ENCODE peak calls at places on chromosomes 7 and 10, in five cellular contexts. M is transverse colon, R is HepG2, S is upper lobe of left lung, O is ovary. Q is an unnamed sample.

GRCh38 chr10:3672220-3672619 is 112.8 kb downstream of the KLF6 start:
- DNase-seq in M (no peak), R (no peak), S (no peak), O (no peak), Q (no peak)

GRCh38 chr10:111725035-111725434 is 458.5 kb downstream of the GPAM start:
- DNase-seq in M (no peak), R (no peak), S (no peak), O (no peak), Q (no peak)

GRCh38 chr7:74106846-74107245 is 23.2 kb downstream of the LIMK1 start:
- DNase-seq in M (no peak), R (no peak), S (peak), O (no peak), Q (no peak)

GRCh38 chr7:50367098-50367497 is 62.6 kb downstream of the IKZF1 start:
- DNase-seq in M (no peak), R (no peak), S (no peak), O (no peak), Q (no peak)

GRCh38 chr10:117360994-117361667 is 14.1 kb downstream of the PDZD8 start:
- DNase-seq in M (no peak), R (peak), S (no peak), O (no peak), Q (no peak)

GRCh38 chr10:69972951-69973350 is 79.7 kb upstream of the MACROH2A2 start:
- DNase-seq in M (no peak), R (no peak), S (no peak), O (no peak), Q (no peak)

GRCh38 chr10:32207544-32207943 is 139.4 kb downstream of the EPC1 start:
- DNase-seq in M (peak), R (peak), S (no peak), O (no peak), Q (peak)

GRCh38 chr10:17923728-17924127 is 28.0 kb upstream of the SLC39A12 start:
- DNase-seq in M (peak), R (no peak), S (no peak), O (no peak), Q (no peak)

GRCh38 chr7:114921636-114922150 is at the start of gene MDFIC:
- DNase-seq in M (peak), R (no peak), S (peak), O (peak), Q (no peak)

GRCh38 chr10:86632009-86632800 is 22.1 kb upstream of the OPN4 start:
- DNase-seq in M (peak), R (no peak), S (peak), O (peak), Q (peak)

GRCh38 chr7:106916689-106917088 is 51.6 kb downstream of the PIK3CG start:
- DNase-seq in M (no peak), R (no peak), S (no peak), O (no peak), Q (no peak)

GRCh38 chr7:101618916-101619315 is 10.2 kb downstream of the MYL10 start:
- DNase-seq in M (no peak), R (no peak), S (peak), O (no peak), Q (no peak)

GRCh38 chr10:104264783-104265182 is 4.2 kb upstream of the GSTO2 start:
- DNase-seq in M (no peak), R (no peak), S (no peak), O (no peak), Q (no peak)

GRCh38 chr10:104267721-104268690 is 978 bp upstream of the GSTO2 start:
- DNase-seq in M (no peak), R (no peak), S (peak), O (no peak), Q (no peak)

GRCh38 chr10:104273291-104273690 is 4.3 kb downstream of the GSTO2 start:
- DNase-seq in M (no peak), R (no peak), S (no peak), O (no peak), Q (no peak)

GRCh38 chr10:104273899-104274575 is 5.1 kb downstream of the GSTO2 start:
- DNase-seq in M (no peak), R (no peak), S (no peak), O (no peak), Q (no peak)

GRCh38 chr10:104268691-104269645 is at the start of gene GSTO2:
- DNase-seq in M (peak), R (no peak), S (peak), O (peak), Q (peak)
- TF ChIP-seq EP300 in M (no peak), R (no peak), S (no peak), O (no peak), Q (no peak)

GRCh38 chr7:83162402-83163256 is at the start of gene PCLO:
- DNase-seq in M (peak), R (peak), S (peak), O (peak), Q (peak)
- TF ChIP-seq EP300 in M (peak), R (no peak), S (no peak), O (no peak), Q (peak)

GRCh38 chr7:131538791-131539179 is 17.6 kb downstream of the PODXL start:
- DNase-seq in M (no peak), R (no peak), S (no peak), O (no peak), Q (no peak)
- TF ChIP-seq EP300 in M (no peak), R (no peak), S (no peak), O (no peak), Q (no peak)

GRCh38 chr7:80324032-80324431 is 187.8 kb downstream of the GNAT3 start:
- DNase-seq in M (no peak), R (no peak), S (no peak), O (no peak), Q (no peak)
- TF ChIP-seq EP300 in M (no peak), R (no peak), S (no peak), O (no peak), Q (no peak)

Q was measured in stomach.